ENCODE peak calls at places on chromosomes 5 and 9, in six cellular contexts. J, N, U, P, B and I are unnamed samples.

GRCh38 chr5:115194671-115195070 is 25.0 kb upstream of the TRIM36 start:
- DNase-seq in J (no peak), B (no peak), P (peak), N (no peak), U (no peak), I (no peak)

GRCh38 chr5:109399092-109399759 is 10.5 kb downstream of the PJA2 start:
- DNase-seq in P (peak), N (no peak), B (no peak), J (no peak), U (no peak), I (no peak)

GRCh38 chr5:2899311-2899710 is 147.8 kb upstream of the IRX2 start:
- DNase-seq in J (no peak), P (no peak), B (no peak), N (no peak), U (peak), I (no peak)

GRCh38 chr5:135989686-135990085 is 34.9 kb upstream of the LECT2 start:
- DNase-seq in U (no peak), P (no peak), N (no peak), J (no peak), B (no peak), I (no peak)

GRCh38 chr9:18910435-18910834 is 122.6 kb downstream of the SAXO1 start:
- DNase-seq in U (no peak), P (peak), N (no peak), B (no peak), J (no peak), I (no peak)

GRCh38 chr5:62260510-62260909 is 45.5 kb upstream of the KIF2A start:
- DNase-seq in J (no peak), U (no peak), P (no peak), B (no peak), N (no peak), I (no peak)

GRCh38 chr5:141508440-141508807 is 19.5 kb downstream of the PCDHGC5 start:
- DNase-seq in U (no peak), J (peak), B (no peak), N (no peak), P (no peak), I (no peak)

GRCh38 chr9:126160854-126161329 is 165.7 kb upstream of the MVB12B start:
- DNase-seq in B (no peak), J (no peak), P (no peak), N (no peak), U (no peak), I (no peak)

GRCh38 chr9:76472925-76473324 is 13.9 kb downstream of the GCNT1 start:
- DNase-seq in U (no peak), B (no peak), P (peak), N (no peak), J (no peak), I (no peak)

GRCh38 chr9:95055851-95056551 is 261.5 kb downstream of the FANCC start:
- DNase-seq in B (peak), J (no peak), N (no peak), U (no peak), P (peak), I (no peak)

GRCh38 chr5:122683631-122684030 is 91.2 kb upstream of the SNX2 start:
- DNase-seq in B (no peak), N (no peak), U (no peak), J (no peak), P (no peak), I (no peak)

GRCh38 chr5:117681855-117682254 is 1107.2 kb upstream of the SEMA6A start:
- DNase-seq in N (no peak), J (no peak), B (no peak), P (no peak), U (no peak), I (no peak)

GRCh38 chr5:126115230-126115629 is 308.0 kb upstream of the GRAMD2B start:
- DNase-seq in N (no peak), B (no peak), J (no peak), U (no peak), P (no peak), I (no peak)

GRCh38 chr9:69535296-69535832 is 136.8 kb downstream of the APBA1 start:
- DNase-seq in N (no peak), U (no peak), J (no peak), B (no peak), P (no peak), I (no peak)
- TF ChIP-seq CTCF in N (no peak), U (no peak), J (no peak), B (peak), P (no peak), I (no peak)

DNA sequence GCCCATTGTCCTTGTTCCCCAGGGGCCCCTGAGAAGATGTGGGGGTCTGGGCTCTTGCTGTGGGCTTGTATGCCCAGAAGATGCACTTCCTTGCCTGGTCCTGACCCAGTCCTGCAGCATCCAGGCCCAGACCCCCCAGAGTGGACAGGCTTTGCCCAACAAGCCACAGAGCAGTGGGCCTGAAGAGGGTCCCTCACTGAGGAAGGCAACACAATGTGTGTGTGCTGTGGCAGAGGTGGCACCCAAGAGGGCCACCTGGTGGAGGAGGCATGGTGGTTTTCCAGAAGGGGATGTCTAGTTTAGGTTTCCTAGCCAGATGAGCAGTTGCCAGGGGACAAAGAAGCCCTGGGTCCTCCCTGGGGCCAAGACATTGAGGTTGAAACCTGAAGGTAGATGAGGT is 84.3 kb downstream of the PHF2 start:
- DNase-seq in P (no peak), N (no peak), J (no peak), U (no peak), B (no peak), I (no peak)
- TF ChIP-seq CTCF in P (no peak), N (no peak), J (no peak), U (no peak), B (no peak), I (no peak)

DNA sequence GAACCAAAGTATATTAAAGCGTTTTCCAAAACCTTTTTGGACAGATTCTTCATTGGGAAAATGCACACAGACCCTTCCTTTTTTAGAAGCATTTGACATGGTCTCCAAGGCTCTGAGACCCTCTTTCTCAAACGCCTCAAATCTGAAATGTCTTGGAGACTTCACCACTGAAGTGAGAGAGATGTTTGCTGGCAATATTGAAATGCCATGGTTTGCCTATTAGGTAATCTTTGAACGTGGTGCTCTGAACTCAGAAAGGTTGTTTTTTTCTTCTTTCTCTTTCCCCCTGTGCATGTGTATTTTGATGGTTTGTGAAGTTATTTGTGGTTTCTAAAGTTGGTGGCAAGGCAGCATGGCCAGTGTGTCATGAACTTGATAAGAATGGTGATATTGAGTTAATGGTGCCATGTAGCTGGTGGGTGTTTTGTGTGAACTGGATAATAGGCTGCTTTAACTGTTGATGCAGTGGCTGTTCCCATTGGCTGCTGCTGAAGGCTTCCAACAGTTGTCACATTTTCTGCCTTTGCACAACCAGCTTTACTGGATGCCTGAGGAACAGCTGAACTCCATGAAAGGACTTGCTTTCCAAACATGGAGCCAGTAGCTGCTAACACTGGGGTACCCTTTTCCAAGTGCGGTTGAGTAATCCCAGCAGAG is 1.7 kb downstream of the PALM2AKAP2 start:
- DNase-seq in P (peak), N (no peak), J (no peak), U (no peak), B (no peak), I (no peak)
- TF ChIP-seq CTCF in P (no peak), N (no peak), J (no peak), U (no peak), B (no peak), I (no peak)

GRCh38 chr9:134205636-134206316 is 41.4 kb upstream of the RNU6ATAC start:
- DNase-seq in J (no peak), B (no peak), N (no peak), U (no peak), P (peak), I (no peak)
- TF ChIP-seq CTCF in J (no peak), B (no peak), N (no peak), U (no peak), P (no peak), I (no peak)

GRCh38 chr9:125119643-125120286 is 23.6 kb downstream of the SCAI start:
- DNase-seq in B (no peak), U (no peak), N (no peak), P (no peak), J (no peak), I (no peak)
- TF ChIP-seq CTCF in B (no peak), U (no peak), N (no peak), P (no peak), J (no peak), I (no peak)

GRCh38 chr9:129007035-129007765 is 20.9 kb downstream of the SH3GLB2 start:
- DNase-seq in U (no peak), J (no peak), B (no peak), P (no peak), N (no peak), I (no peak)
- TF ChIP-seq CTCF in U (no peak), J (no peak), B (no peak), P (no peak), N (no peak), I (peak)

GRCh38 chr9:88990721-88991065 is 575 bp upstream of the S1PR3 start:
- DNase-seq in N (peak), U (peak), P (no peak), J (peak), B (no peak), I (no peak)
- TF ChIP-seq CTCF in N (peak), U (no peak), P (no peak), J (peak), B (peak), I (no peak)